ENCODE peak calls at places on chromosomes 16 and 17, in eight cellular contexts. One of them, this sample, is unnamed.
A peak's percentile ranks its signal among the peaks of the same experiment; 100 is the strongest.

GRCh38 chr17:57397402-57397801 is 141.1 kb downstream of the MSI2 start:
- DNase-seq in head of caudate nucleus: no peak
- DNase-seq in CD4-positive, alpha-beta memory T cell: no peak
- DNase-seq in HFFc6: no peak
- DNase-seq in CD4-positive, alpha-beta T cell: no peak
- DNase-seq in COR-L47: no peak
- DNase-seq in stimulated activated CD4-positive, alpha-beta T cell treated with anti-CD3 and anti-CD28 coated beads, TNF-alpha, amount 100 ng/mL, for 1 hour: no peak
- DNase-seq in NCI-H460: no peak
- DNase-seq in this sample: no peak

GRCh38 chr16:51831595-51832352 is 680.7 kb upstream of the SALL1 start:
- DNase-seq in head of caudate nucleus: no peak
- DNase-seq in CD4-positive, alpha-beta memory T cell: no peak
- DNase-seq in HFFc6: no peak
- DNase-seq in CD4-positive, alpha-beta T cell: no peak
- DNase-seq in COR-L47: no peak
- DNase-seq in stimulated activated CD4-positive, alpha-beta T cell treated with anti-CD3 and anti-CD28 coated beads, TNF-alpha, amount 100 ng/mL, for 1 hour: no peak
- DNase-seq in NCI-H460: no peak
- DNase-seq in this sample: no peak

GRCh38 chr17:75853410-75853809 is 1.7 kb downstream of the WBP2 start:
- DNase-seq in head of caudate nucleus: no peak
- DNase-seq in CD4-positive, alpha-beta memory T cell: no peak
- DNase-seq in HFFc6: peak; percentile 61
- DNase-seq in CD4-positive, alpha-beta T cell: no peak
- DNase-seq in COR-L47: no peak
- DNase-seq in stimulated activated CD4-positive, alpha-beta T cell treated with anti-CD3 and anti-CD28 coated beads, TNF-alpha, amount 100 ng/mL, for 1 hour: no peak
- DNase-seq in NCI-H460: no peak
- DNase-seq in this sample: no peak

GRCh38 chr17:55769625-55770000 is 18.8 kb downstream of the PCTP start:
- DNase-seq in head of caudate nucleus: no peak
- DNase-seq in CD4-positive, alpha-beta memory T cell: no peak
- DNase-seq in HFFc6: peak; percentile 91
- DNase-seq in CD4-positive, alpha-beta T cell: no peak
- DNase-seq in COR-L47: no peak
- DNase-seq in stimulated activated CD4-positive, alpha-beta T cell treated with anti-CD3 and anti-CD28 coated beads, TNF-alpha, amount 100 ng/mL, for 1 hour: no peak
- DNase-seq in NCI-H460: peak; percentile 45
- DNase-seq in this sample: peak; percentile 11

GRCh38 chr16:88195021-88195581 is 187.7 kb upstream of the ZNF469 start:
- DNase-seq in head of caudate nucleus: no peak
- DNase-seq in CD4-positive, alpha-beta memory T cell: no peak
- DNase-seq in HFFc6: no peak
- DNase-seq in CD4-positive, alpha-beta T cell: no peak
- DNase-seq in COR-L47: no peak
- DNase-seq in stimulated activated CD4-positive, alpha-beta T cell treated with anti-CD3 and anti-CD28 coated beads, TNF-alpha, amount 100 ng/mL, for 1 hour: no peak
- DNase-seq in NCI-H460: no peak
- DNase-seq in this sample: no peak

GRCh38 chr16:70437582-70438324 is 1.1 kb downstream of the ST3GAL2 start:
- DNase-seq in head of caudate nucleus: peak; percentile 62
- DNase-seq in CD4-positive, alpha-beta memory T cell: no peak
- DNase-seq in HFFc6: peak; percentile 62
- DNase-seq in CD4-positive, alpha-beta T cell: no peak
- DNase-seq in COR-L47: no peak
- DNase-seq in stimulated activated CD4-positive, alpha-beta T cell treated with anti-CD3 and anti-CD28 coated beads, TNF-alpha, amount 100 ng/mL, for 1 hour: no peak
- DNase-seq in NCI-H460: no peak
- DNase-seq in this sample: no peak

GRCh38 chr16:51510416-51510815 is 359.3 kb upstream of the SALL1 start:
- DNase-seq in head of caudate nucleus: no peak
- DNase-seq in CD4-positive, alpha-beta memory T cell: no peak
- DNase-seq in HFFc6: no peak
- DNase-seq in CD4-positive, alpha-beta T cell: no peak
- DNase-seq in COR-L47: no peak
- DNase-seq in stimulated activated CD4-positive, alpha-beta T cell treated with anti-CD3 and anti-CD28 coated beads, TNF-alpha, amount 100 ng/mL, for 1 hour: no peak
- DNase-seq in NCI-H460: no peak
- DNase-seq in this sample: no peak

GRCh38 chr17:38733315-38734234 is 3.4 kb downstream of the CISD3 start:
- DNase-seq in head of caudate nucleus: no peak
- DNase-seq in CD4-positive, alpha-beta memory T cell: no peak
- DNase-seq in HFFc6: no peak
- DNase-seq in CD4-positive, alpha-beta T cell: no peak
- DNase-seq in COR-L47: no peak
- DNase-seq in stimulated activated CD4-positive, alpha-beta T cell treated with anti-CD3 and anti-CD28 coated beads, TNF-alpha, amount 100 ng/mL, for 1 hour: no peak
- DNase-seq in NCI-H460: no peak
- DNase-seq in this sample: no peak

GRCh38 chr17:48441231-48441711 is 11.3 kb upstream of the SKAP1 start:
- DNase-seq in head of caudate nucleus: no peak
- DNase-seq in CD4-positive, alpha-beta memory T cell: peak; percentile 88
- DNase-seq in HFFc6: no peak
- DNase-seq in CD4-positive, alpha-beta T cell: peak; percentile 15
- DNase-seq in COR-L47: no peak
- DNase-seq in stimulated activated CD4-positive, alpha-beta T cell treated with anti-CD3 and anti-CD28 coated beads, TNF-alpha, amount 100 ng/mL, for 1 hour: no peak
- DNase-seq in NCI-H460: no peak
- DNase-seq in this sample: no peak

GRCh38 chr16:4505356-4506153 is 29.4 kb downstream of the HMOX2 start:
- DNase-seq in head of caudate nucleus: peak; percentile 68
- DNase-seq in CD4-positive, alpha-beta memory T cell: peak; percentile 88
- DNase-seq in HFFc6: no peak
- DNase-seq in CD4-positive, alpha-beta T cell: peak; percentile 78
- DNase-seq in COR-L47: no peak
- DNase-seq in stimulated activated CD4-positive, alpha-beta T cell treated with anti-CD3 and anti-CD28 coated beads, TNF-alpha, amount 100 ng/mL, for 1 hour: peak; percentile 62
- DNase-seq in NCI-H460: no peak
- DNase-seq in this sample: no peak

GRCh38 chr17:55664287-55664686 is 58.4 kb downstream of the TMEM100 start:
- DNase-seq in head of caudate nucleus: no peak
- DNase-seq in CD4-positive, alpha-beta memory T cell: no peak
- DNase-seq in HFFc6: no peak
- DNase-seq in CD4-positive, alpha-beta T cell: no peak
- DNase-seq in COR-L47: no peak
- DNase-seq in stimulated activated CD4-positive, alpha-beta T cell treated with anti-CD3 and anti-CD28 coated beads, TNF-alpha, amount 100 ng/mL, for 1 hour: no peak
- DNase-seq in NCI-H460: no peak
- DNase-seq in this sample: no peak

GRCh38 chr17:3667366-3668278 is 756 bp downstream of the TAX1BP3 start:
- DNase-seq in head of caudate nucleus: peak; percentile 76
- DNase-seq in CD4-positive, alpha-beta memory T cell: no peak
- DNase-seq in HFFc6: peak; percentile 91
- DNase-seq in CD4-positive, alpha-beta T cell: no peak
- DNase-seq in COR-L47: peak; percentile 22
- DNase-seq in stimulated activated CD4-positive, alpha-beta T cell treated with anti-CD3 and anti-CD28 coated beads, TNF-alpha, amount 100 ng/mL, for 1 hour: no peak
- DNase-seq in NCI-H460: peak; percentile 74
- DNase-seq in this sample: peak; percentile 50

GRCh38 chr16:31693733-31694132 is 166.0 kb downstream of the AHSP start:
- DNase-seq in head of caudate nucleus: no peak
- DNase-seq in CD4-positive, alpha-beta memory T cell: no peak
- DNase-seq in HFFc6: no peak
- DNase-seq in CD4-positive, alpha-beta T cell: no peak
- DNase-seq in COR-L47: no peak
- DNase-seq in stimulated activated CD4-positive, alpha-beta T cell treated with anti-CD3 and anti-CD28 coated beads, TNF-alpha, amount 100 ng/mL, for 1 hour: no peak
- DNase-seq in NCI-H460: no peak
- DNase-seq in this sample: no peak

GRCh38 chr17:72189781-72190593 is 69.2 kb downstream of the SOX9 start:
- DNase-seq in head of caudate nucleus: no peak
- DNase-seq in CD4-positive, alpha-beta memory T cell: no peak
- DNase-seq in HFFc6: no peak
- DNase-seq in CD4-positive, alpha-beta T cell: no peak
- DNase-seq in COR-L47: no peak
- DNase-seq in stimulated activated CD4-positive, alpha-beta T cell treated with anti-CD3 and anti-CD28 coated beads, TNF-alpha, amount 100 ng/mL, for 1 hour: no peak
- DNase-seq in NCI-H460: no peak
- DNase-seq in this sample: no peak

GRCh38 chr16:73058616-73059409 is 10.9 kb upstream of the ZFHX3 start:
- DNase-seq in head of caudate nucleus: peak; percentile 75
- DNase-seq in CD4-positive, alpha-beta memory T cell: no peak
- DNase-seq in HFFc6: no peak
- DNase-seq in CD4-positive, alpha-beta T cell: no peak
- DNase-seq in COR-L47: peak; percentile 56
- DNase-seq in stimulated activated CD4-positive, alpha-beta T cell treated with anti-CD3 and anti-CD28 coated beads, TNF-alpha, amount 100 ng/mL, for 1 hour: no peak
- DNase-seq in NCI-H460: no peak
- DNase-seq in this sample: no peak

GRCh38 chr17:79994602-79995001 is 41.1 kb downstream of the TBC1D16 start:
- DNase-seq in head of caudate nucleus: no peak
- DNase-seq in CD4-positive, alpha-beta memory T cell: no peak
- DNase-seq in HFFc6: no peak
- DNase-seq in CD4-positive, alpha-beta T cell: no peak
- DNase-seq in COR-L47: no peak
- DNase-seq in stimulated activated CD4-positive, alpha-beta T cell treated with anti-CD3 and anti-CD28 coated beads, TNF-alpha, amount 100 ng/mL, for 1 hour: no peak
- DNase-seq in NCI-H460: no peak
- DNase-seq in this sample: no peak

GRCh38 chr17:27306276-27306820 is 12.4 kb downstream of the WSB1 start:
- DNase-seq in head of caudate nucleus: no peak
- DNase-seq in CD4-positive, alpha-beta memory T cell: no peak
- DNase-seq in HFFc6: no peak
- DNase-seq in CD4-positive, alpha-beta T cell: no peak
- DNase-seq in COR-L47: no peak
- DNase-seq in stimulated activated CD4-positive, alpha-beta T cell treated with anti-CD3 and anti-CD28 coated beads, TNF-alpha, amount 100 ng/mL, for 1 hour: no peak
- DNase-seq in NCI-H460: no peak
- DNase-seq in this sample: no peak

GRCh38 chr16:22190169-22191088 is 15.6 kb upstream of the EEF2K start:
- DNase-seq in head of caudate nucleus: peak; percentile 100
- DNase-seq in CD4-positive, alpha-beta memory T cell: peak; percentile 99
- DNase-seq in HFFc6: peak; percentile 99
- DNase-seq in CD4-positive, alpha-beta T cell: peak; percentile 100
- DNase-seq in COR-L47: peak; percentile 94
- DNase-seq in stimulated activated CD4-positive, alpha-beta T cell treated with anti-CD3 and anti-CD28 coated beads, TNF-alpha, amount 100 ng/mL, for 1 hour: peak; percentile 99
- DNase-seq in NCI-H460: peak; percentile 100
- DNase-seq in this sample: peak; percentile 99

GRCh38 chr16:50282010-50282538 is 15.7 kb downstream of the ADCY7 start:
- DNase-seq in head of caudate nucleus: peak; percentile 71
- DNase-seq in CD4-positive, alpha-beta memory T cell: peak; percentile 62
- DNase-seq in HFFc6: no peak
- DNase-seq in CD4-positive, alpha-beta T cell: peak; percentile 45
- DNase-seq in COR-L47: no peak
- DNase-seq in stimulated activated CD4-positive, alpha-beta T cell treated with anti-CD3 and anti-CD28 coated beads, TNF-alpha, amount 100 ng/mL, for 1 hour: peak; percentile 48
- DNase-seq in NCI-H460: no peak
- DNase-seq in this sample: no peak

GRCh38 chr17:57892146-57892819 is 42.4 kb upstream of the MRPS23 start:
- DNase-seq in head of caudate nucleus: peak; percentile 92
- DNase-seq in CD4-positive, alpha-beta memory T cell: peak; percentile 62
- DNase-seq in HFFc6: peak; percentile 85
- DNase-seq in CD4-positive, alpha-beta T cell: peak; percentile 69
- DNase-seq in COR-L47: peak; percentile 79
- DNase-seq in stimulated activated CD4-positive, alpha-beta T cell treated with anti-CD3 and anti-CD28 coated beads, TNF-alpha, amount 100 ng/mL, for 1 hour: peak; percentile 43
- DNase-seq in NCI-H460: peak; percentile 76
- DNase-seq in this sample: no peak

GRCh38 chr16:70158261-70158939 is 15.2 kb upstream of the CLEC18C start:
- DNase-seq in head of caudate nucleus: no peak
- DNase-seq in CD4-positive, alpha-beta memory T cell: no peak
- DNase-seq in HFFc6: no peak
- DNase-seq in CD4-positive, alpha-beta T cell: no peak
- DNase-seq in COR-L47: no peak
- DNase-seq in stimulated activated CD4-positive, alpha-beta T cell treated with anti-CD3 and anti-CD28 coated beads, TNF-alpha, amount 100 ng/mL, for 1 hour: no peak
- DNase-seq in NCI-H460: no peak
- DNase-seq in this sample: no peak

GRCh38 chr17:62599964-62600657 is 27.4 kb upstream of the MRC2 start:
- DNase-seq in head of caudate nucleus: no peak
- DNase-seq in CD4-positive, alpha-beta memory T cell: no peak
- DNase-seq in HFFc6: no peak
- DNase-seq in CD4-positive, alpha-beta T cell: no peak
- DNase-seq in COR-L47: no peak
- DNase-seq in stimulated activated CD4-positive, alpha-beta T cell treated with anti-CD3 and anti-CD28 coated beads, TNF-alpha, amount 100 ng/mL, for 1 hour: no peak
- DNase-seq in NCI-H460: no peak
- DNase-seq in this sample: no peak

GRCh38 chr17:22469101-22469880 is 777.0 kb downstream of the KCNJ18 start:
- DNase-seq in head of caudate nucleus: no peak
- DNase-seq in CD4-positive, alpha-beta memory T cell: no peak
- DNase-seq in HFFc6: no peak
- DNase-seq in CD4-positive, alpha-beta T cell: no peak
- DNase-seq in COR-L47: no peak
- DNase-seq in stimulated activated CD4-positive, alpha-beta T cell treated with anti-CD3 and anti-CD28 coated beads, TNF-alpha, amount 100 ng/mL, for 1 hour: no peak
- DNase-seq in NCI-H460: no peak
- DNase-seq in this sample: no peak

GRCh38 chr16:87459833-87460232 is 33.0 kb downstream of the ZCCHC14 start:
- DNase-seq in head of caudate nucleus: no peak
- DNase-seq in CD4-positive, alpha-beta memory T cell: no peak
- DNase-seq in HFFc6: no peak
- DNase-seq in CD4-positive, alpha-beta T cell: no peak
- DNase-seq in COR-L47: no peak
- DNase-seq in stimulated activated CD4-positive, alpha-beta T cell treated with anti-CD3 and anti-CD28 coated beads, TNF-alpha, amount 100 ng/mL, for 1 hour: no peak
- DNase-seq in NCI-H460: no peak
- DNase-seq in this sample: no peak

GRCh38 chr17:6297960-6298359 is 137.0 kb downstream of the AIPL1 start:
- DNase-seq in head of caudate nucleus: no peak
- DNase-seq in CD4-positive, alpha-beta memory T cell: no peak
- DNase-seq in HFFc6: no peak
- DNase-seq in CD4-positive, alpha-beta T cell: no peak
- DNase-seq in COR-L47: no peak
- DNase-seq in stimulated activated CD4-positive, alpha-beta T cell treated with anti-CD3 and anti-CD28 coated beads, TNF-alpha, amount 100 ng/mL, for 1 hour: no peak
- DNase-seq in NCI-H460: no peak
- DNase-seq in this sample: no peak

GRCh38 chr17:52170963-52171572 is 12.6 kb upstream of the CA10 start:
- DNase-seq in head of caudate nucleus: no peak
- DNase-seq in CD4-positive, alpha-beta memory T cell: no peak
- DNase-seq in HFFc6: no peak
- DNase-seq in CD4-positive, alpha-beta T cell: no peak
- DNase-seq in COR-L47: peak; percentile 11
- DNase-seq in stimulated activated CD4-positive, alpha-beta T cell treated with anti-CD3 and anti-CD28 coated beads, TNF-alpha, amount 100 ng/mL, for 1 hour: no peak
- DNase-seq in NCI-H460: no peak
- DNase-seq in this sample: no peak

GRCh38 chr16:10946308-10946707 is 1.9 kb downstream of the CLEC16A start:
- DNase-seq in head of caudate nucleus: no peak
- DNase-seq in CD4-positive, alpha-beta memory T cell: no peak
- DNase-seq in HFFc6: no peak
- DNase-seq in CD4-positive, alpha-beta T cell: no peak
- DNase-seq in COR-L47: no peak
- DNase-seq in stimulated activated CD4-positive, alpha-beta T cell treated with anti-CD3 and anti-CD28 coated beads, TNF-alpha, amount 100 ng/mL, for 1 hour: no peak
- DNase-seq in NCI-H460: no peak
- DNase-seq in this sample: no peak

GRCh38 chr17:2547176-2547575 is 35.5 kb upstream of the METTL16 start:
- DNase-seq in head of caudate nucleus: no peak
- DNase-seq in CD4-positive, alpha-beta memory T cell: no peak
- DNase-seq in HFFc6: peak; percentile 46
- DNase-seq in CD4-positive, alpha-beta T cell: no peak
- DNase-seq in COR-L47: peak; percentile 28
- DNase-seq in stimulated activated CD4-positive, alpha-beta T cell treated with anti-CD3 and anti-CD28 coated beads, TNF-alpha, amount 100 ng/mL, for 1 hour: no peak
- DNase-seq in NCI-H460: no peak
- DNase-seq in this sample: no peak

GRCh38 chr17:77675411-77675810 is 283.1 kb upstream of the TNRC6C start:
- DNase-seq in head of caudate nucleus: no peak
- DNase-seq in CD4-positive, alpha-beta memory T cell: no peak
- DNase-seq in HFFc6: no peak
- DNase-seq in CD4-positive, alpha-beta T cell: no peak
- DNase-seq in COR-L47: no peak
- DNase-seq in stimulated activated CD4-positive, alpha-beta T cell treated with anti-CD3 and anti-CD28 coated beads, TNF-alpha, amount 100 ng/mL, for 1 hour: no peak
- DNase-seq in NCI-H460: no peak
- DNase-seq in this sample: no peak

GRCh38 chr17:42744283-42744805 is 496 bp downstream of the EZH1 start:
- DNase-seq in head of caudate nucleus: peak; percentile 73
- DNase-seq in CD4-positive, alpha-beta memory T cell: no peak
- DNase-seq in HFFc6: peak; percentile 41
- DNase-seq in CD4-positive, alpha-beta T cell: peak; percentile 44
- DNase-seq in COR-L47: peak; percentile 60
- DNase-seq in stimulated activated CD4-positive, alpha-beta T cell treated with anti-CD3 and anti-CD28 coated beads, TNF-alpha, amount 100 ng/mL, for 1 hour: peak; percentile 28
- DNase-seq in NCI-H460: peak; percentile 37
- DNase-seq in this sample: no peak

GRCh38 chr16:583815-584591 is 5.9 kb upstream of the RAB40C start:
- DNase-seq in head of caudate nucleus: peak; percentile 60
- DNase-seq in CD4-positive, alpha-beta memory T cell: no peak
- DNase-seq in HFFc6: no peak
- DNase-seq in CD4-positive, alpha-beta T cell: no peak
- DNase-seq in COR-L47: no peak
- DNase-seq in stimulated activated CD4-positive, alpha-beta T cell treated with anti-CD3 and anti-CD28 coated beads, TNF-alpha, amount 100 ng/mL, for 1 hour: no peak
- DNase-seq in NCI-H460: no peak
- DNase-seq in this sample: no peak

GRCh38 chr17:33888455-33888854 is 366.6 kb upstream of the CCL2 start:
- DNase-seq in head of caudate nucleus: no peak
- DNase-seq in CD4-positive, alpha-beta memory T cell: no peak
- DNase-seq in HFFc6: no peak
- DNase-seq in CD4-positive, alpha-beta T cell: no peak
- DNase-seq in COR-L47: no peak
- DNase-seq in stimulated activated CD4-positive, alpha-beta T cell treated with anti-CD3 and anti-CD28 coated beads, TNF-alpha, amount 100 ng/mL, for 1 hour: no peak
- DNase-seq in NCI-H460: no peak
- DNase-seq in this sample: no peak

This sample was measured in non-pigmented ciliary epithelial cell.